ENCODE peak calls at places on chromosome 5, in ten cellular contexts. Q is sigmoid colon, I is vagina, L is upper lobe of left lung, E is suprapubic skin, U is breast epithelium, X is prostate gland, O is GM23338, A is H1, P is spleen. H is an unnamed sample.

GRCh38 chr5:72925336-72926010 is 30.4 kb upstream of the FCHO2 start:
- DNase-seq in Q (no peak), I (no peak), L (no peak), E (no peak), U (no peak), X (no peak), O (no peak), A (no peak), P (peak; percentile 71), H (no peak)

GRCh38 chr5:38008198-38008597 is 168.4 kb upstream of the GDNF start:
- DNase-seq in Q (no peak), I (no peak), L (no peak), E (no peak), U (no peak), X (no peak), O (no peak), A (no peak), P (no peak), H (no peak)

GRCh38 chr5:61563401-61563800 is 231.3 kb downstream of the ZSWIM6 start:
- DNase-seq in Q (no peak), I (no peak), L (no peak), E (no peak), U (no peak), X (no peak), O (no peak), A (no peak), P (no peak), H (peak; percentile 42)

GRCh38 chr5:38718874-38719391 is 126.9 kb upstream of the OSMR start:
- DNase-seq in Q (no peak), I (no peak), L (no peak), E (no peak), U (no peak), X (no peak), O (no peak), A (no peak), P (no peak), H (no peak)

GRCh38 chr5:122896598-122897282 is 51.3 kb downstream of the SNX24 start:
- DNase-seq in Q (no peak), I (no peak), L (no peak), E (no peak), U (no peak), X (no peak), O (peak; percentile 30), A (no peak), P (no peak), H (no peak)

GRCh38 chr5:137072376-137073174 is 426.6 kb downstream of the SPOCK1 start:
- DNase-seq in Q (no peak), I (no peak), L (no peak), E (no peak), U (no peak), X (no peak), O (no peak), A (no peak), P (no peak), H (no peak)

GRCh38 chr5:118606940-118607339 is 381.4 kb downstream of the DTWD2 start:
- DNase-seq in Q (no peak), I (no peak), L (no peak), E (no peak), U (no peak), X (no peak), O (no peak), A (no peak), P (no peak), H (no peak)

GRCh38 chr5:179415291-179416060 is 70.2 kb upstream of the ADAMTS2 start:
- DNase-seq in Q (no peak), I (peak; percentile 62), L (no peak), E (no peak), U (no peak), X (no peak), O (no peak), A (no peak), P (no peak), H (no peak)

GRCh38 chr5:153613143-153613542 is 122.7 kb downstream of the GRIA1 start:
- DNase-seq in Q (no peak), I (no peak), L (no peak), E (no peak), U (no peak), X (no peak), O (no peak), A (no peak), P (no peak), H (no peak)

GRCh38 chr5:168697034-168697720 is 118.0 kb upstream of the PANK3 start:
- DNase-seq in Q (no peak), I (no peak), L (no peak), E (no peak), U (no peak), X (peak; percentile 12), O (no peak), A (no peak), P (no peak), H (no peak)

DNA sequence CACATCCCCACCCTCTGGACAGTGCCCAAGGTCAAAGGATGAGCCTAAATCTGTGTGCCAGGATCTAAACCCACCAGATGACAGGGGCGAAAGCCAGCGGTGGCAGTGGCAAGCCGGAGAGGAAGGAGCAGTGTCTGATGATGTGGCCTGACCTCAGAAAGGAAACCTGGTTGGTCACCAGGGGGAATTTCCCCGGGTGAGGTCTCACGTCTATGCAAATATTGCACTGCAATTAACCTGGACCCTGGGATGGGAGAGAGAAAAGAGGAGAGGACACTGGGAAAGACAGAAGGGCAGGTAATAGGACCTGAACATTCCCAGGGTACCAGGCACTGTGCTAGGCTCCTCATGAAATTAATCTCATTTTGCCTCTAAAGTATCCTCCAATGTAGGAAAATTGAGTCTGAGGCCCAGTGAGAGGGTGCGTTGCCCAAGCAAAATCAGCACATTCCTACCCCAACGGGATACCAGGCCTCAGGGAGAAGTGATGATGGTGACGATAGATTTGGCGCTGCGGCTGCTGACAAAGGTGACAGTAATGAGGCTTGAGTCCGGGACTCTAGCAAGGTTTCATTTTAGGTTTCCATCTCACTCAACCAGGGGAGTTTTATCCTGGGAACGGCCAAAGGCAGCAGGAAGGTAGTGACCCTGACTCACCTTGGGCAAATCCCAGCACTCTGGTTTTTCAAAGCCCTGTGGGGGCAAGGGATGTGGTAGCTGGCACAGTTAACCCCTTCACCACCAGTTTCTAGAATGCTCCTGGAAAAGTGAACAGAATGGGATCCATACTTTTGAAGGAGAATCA is 13.4 kb upstream of the TNIP1 start:
- DNase-seq in Q (no peak), I (no peak), L (peak; percentile 65), E (no peak), U (no peak), X (no peak), O (no peak), A (no peak), P (peak; percentile 88), H (peak; percentile 48)
- H3K4me3 ChIP-seq in Q (no peak overlapping the region), I (no peak overlapping the region), L (no peak overlapping the region), E (no peak overlapping the region), U (no peak overlapping the region), X (no peak overlapping the region), O (no peak overlapping the region), A (no peak overlapping the region), P (peak overlapping the region; percentile 44), H (no peak overlapping the region)

DNA sequence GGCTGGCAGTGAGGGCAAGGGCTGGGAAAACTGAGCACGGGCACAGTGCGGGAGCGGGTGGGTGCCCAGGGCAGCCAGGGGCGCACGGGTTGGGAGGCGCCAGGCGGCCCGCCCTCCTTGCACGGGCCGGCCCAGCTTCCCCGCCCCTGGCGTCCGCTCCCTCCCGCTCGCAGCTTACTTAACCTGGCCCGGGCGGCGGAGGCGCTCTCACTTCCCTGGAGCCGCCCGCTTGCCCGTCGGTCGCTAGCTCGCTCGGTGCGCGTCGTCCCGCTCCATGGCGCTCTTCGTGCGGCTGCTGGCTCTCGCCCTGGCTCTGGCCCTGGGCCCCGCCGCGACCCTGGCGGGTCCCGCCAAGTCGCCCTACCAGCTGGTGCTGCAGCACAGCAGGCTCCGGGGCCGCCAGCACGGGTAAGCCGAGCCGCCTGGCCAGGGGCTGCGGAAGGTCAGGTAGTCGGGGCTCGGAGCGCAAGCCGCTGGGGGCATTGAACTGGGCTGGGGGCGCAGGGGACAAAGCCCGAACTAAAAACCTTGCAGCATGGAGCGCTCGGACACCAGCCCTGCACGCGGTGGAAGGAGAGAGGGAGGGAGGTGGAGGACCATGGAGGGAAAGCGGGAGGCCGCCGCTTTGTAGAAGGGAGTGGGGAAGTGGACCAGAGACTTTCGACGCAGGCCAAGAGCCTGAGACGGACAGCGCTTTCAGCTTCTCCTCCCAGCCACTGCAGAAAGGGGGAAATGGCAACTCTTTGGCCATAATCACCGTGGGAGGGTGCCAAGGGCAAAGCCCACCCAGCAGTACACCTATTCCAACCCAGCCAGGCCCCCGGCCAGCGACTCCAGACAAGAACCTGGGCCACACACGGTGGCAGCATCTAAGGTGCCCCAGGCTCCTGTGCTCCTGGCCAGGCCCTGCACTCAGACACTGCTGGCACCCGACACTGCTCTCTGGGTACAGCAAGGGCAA is at the start of gene TGFBI:
- DNase-seq in Q (peak; percentile 88), I (no peak), L (peak; percentile 70), E (peak; percentile 83), U (no peak), X (peak; percentile 45), O (peak; percentile 92), A (peak; percentile 27), P (peak; percentile 87), H (peak; percentile 66)
- TF ChIP-seq POLR2AphosphoS5 in Q (peak; percentile 88), I (peak; percentile 57), L (no peak), E (no peak), U (peak; percentile 14), X (no peak), O (peak; percentile 39), A (peak; percentile 20), P (peak; percentile 87), H (peak; percentile 40)

DNA sequence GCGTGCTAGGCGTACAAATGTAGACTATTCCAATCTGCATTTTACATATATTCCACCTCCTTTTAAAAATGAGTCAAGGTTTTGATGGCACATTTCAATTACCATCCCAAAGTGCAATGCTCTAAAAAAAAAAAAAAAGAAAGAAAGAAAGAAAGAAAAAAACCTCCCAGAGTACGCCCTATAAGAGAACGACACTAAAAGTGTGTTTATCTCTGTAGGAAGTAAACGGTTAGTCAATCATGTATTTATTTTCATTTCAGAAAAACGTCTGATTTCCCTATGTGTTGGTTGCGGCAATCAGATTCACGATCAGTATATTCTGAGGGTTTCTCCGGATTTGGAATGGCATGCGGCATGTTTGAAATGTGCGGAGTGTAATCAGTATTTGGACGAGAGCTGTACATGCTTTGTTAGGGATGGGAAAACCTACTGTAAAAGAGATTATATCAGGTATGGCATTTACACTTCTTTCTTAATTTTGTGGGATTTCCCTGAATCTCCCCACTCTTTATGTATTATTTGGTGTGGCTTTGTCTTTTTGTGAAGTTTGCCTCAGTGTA is 1.1 kb downstream of the ISL1 start:
- DNase-seq in Q (no peak), I (no peak), L (no peak), E (no peak), U (no peak), X (no peak), O (no peak), A (no peak), P (no peak), H (no peak)
- H3K4me3 ChIP-seq in Q (peak overlapping the region; percentile 52), I (peak overlapping the region; percentile 78), L (no peak overlapping the region), E (no peak overlapping the region), U (peak overlapping the region; percentile 47), X (peak overlapping the region; percentile 51), O (peak overlapping the region; percentile 66), A (peak overlapping the region; percentile 66), P (no peak overlapping the region), H (peak overlapping the region; percentile 76)

DNA sequence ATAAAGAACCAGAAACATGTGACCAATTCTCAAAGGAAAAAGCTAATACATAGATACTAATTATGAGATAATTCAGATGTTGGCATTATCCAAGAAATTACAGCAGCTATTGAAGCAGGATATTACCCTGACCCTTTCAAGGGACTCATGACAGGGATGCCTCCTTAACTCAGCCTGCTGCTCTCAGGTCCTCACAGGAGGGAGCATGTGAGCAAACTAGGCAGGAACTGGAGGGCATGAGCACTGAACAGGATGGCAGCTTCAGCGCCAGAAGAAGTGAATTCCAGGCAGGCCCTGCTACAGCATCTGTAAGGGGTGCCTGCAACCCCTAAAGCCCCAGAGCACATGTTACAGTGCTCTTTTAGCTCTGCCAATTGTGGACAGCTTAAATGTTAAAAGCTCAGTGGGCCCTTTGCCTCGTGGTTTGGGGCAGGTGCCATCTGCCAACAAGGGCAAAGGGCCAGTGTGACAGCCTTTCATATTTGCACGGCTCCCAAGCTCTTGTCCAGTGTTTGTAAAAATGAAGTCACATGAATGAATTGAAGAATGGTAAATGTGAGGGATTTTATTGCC is 464.7 kb upstream of the COX7C start:
- DNase-seq in Q (no peak), I (no peak), L (no peak), E (no peak), U (no peak), X (no peak), O (no peak), A (no peak), P (no peak), H (no peak)
- TF ChIP-seq POLR2AphosphoS5 in Q (no peak), I (no peak), L (no peak), E (no peak), U (no peak), X (no peak), O (no peak), A (no peak), P (no peak), H (no peak)